ENCODE peak calls at places on chromosome 2, in six cellular contexts. A is T-helper 9 cell; B is neural crest cell; R is activated CD4-positive, alpha-beta T cell treated with anti-CD3 and anti-CD28 coated beads, Interleukin-2, amount 50 U/mL, for 48 hours; U is NCI-H1092; K is NCI-H1105. X is an unnamed sample.

GRCh38 chr2:221397179-221397578 is 174.9 kb downstream of the EPHA4 start:
- DNase-seq in U (no peak), R (no peak), A (no peak), B (no peak), K (peak), X (no peak)

GRCh38 chr2:119531292-119531691 is 7.0 kb upstream of the SCTR start:
- DNase-seq in B (no peak), A (no peak), R (no peak), U (no peak), K (no peak), X (no peak)

GRCh38 chr2:205675861-205676516 is 6.3 kb upstream of the NRP2 start:
- DNase-seq in K (peak), B (no peak), U (peak), A (no peak), R (no peak), X (no peak)

GRCh38 chr2:23441414-23441813 is 56.4 kb downstream of the KLHL29 start:
- DNase-seq in U (no peak), K (no peak), R (no peak), A (no peak), B (no peak), X (no peak)

GRCh38 chr2:34204560-34204959 is 605.5 kb upstream of the FAM98A start:
- DNase-seq in R (no peak), A (no peak), B (no peak), K (no peak), U (no peak), X (no peak)

GRCh38 chr2:239956818-239957261 is 68.3 kb downstream of the NDUFA10 start:
- DNase-seq in U (no peak), R (no peak), K (no peak), A (no peak), B (no peak), X (no peak)

GRCh38 chr2:134072973-134073490 is 180.8 kb upstream of the MGAT5 start:
- DNase-seq in K (no peak), B (no peak), A (no peak), U (no peak), R (no peak), X (no peak)

GRCh38 chr2:64629329-64629781 is 24.4 kb downstream of the SERTAD2 start:
- DNase-seq in K (no peak), U (no peak), A (no peak), B (no peak), R (no peak), X (no peak)

GRCh38 chr2:47198985-47199451 is 43.9 kb upstream of the STPG4 start:
- DNase-seq in U (no peak), R (no peak), B (no peak), A (no peak), K (no peak), X (no peak)